ENCODE peak calls at places on chromosome 22, in seven cellular contexts. One of them, this sample, is unnamed.

GRCh38 chr22:33438273-33438672 is 380.1 kb upstream of the SYN3 start:
- DNase-seq in caudate nucleus: peak; percentile 74
- DNase-seq in stimulated activated CD4-positive, alpha-beta T cell treated with anti-CD3 and anti-CD28 coated beads, Interleukin-15, amount 100 ng/mL, for 1 hour: no peak
- DNase-seq in endothelial cell: no peak
- DNase-seq in glomerular endothelial cell: no peak
- DNase-seq in iPS-NIHi11: no peak
- DNase-seq in GM06990: no peak
- DNase-seq in this sample: peak; percentile 0

GRCh38 chr22:48104102-48104738 is 1341.8 kb downstream of the TBC1D22A start:
- DNase-seq in caudate nucleus: no peak
- DNase-seq in stimulated activated CD4-positive, alpha-beta T cell treated with anti-CD3 and anti-CD28 coated beads, Interleukin-15, amount 100 ng/mL, for 1 hour: no peak
- DNase-seq in endothelial cell: no peak
- DNase-seq in glomerular endothelial cell: no peak
- DNase-seq in iPS-NIHi11: no peak
- DNase-seq in GM06990: no peak
- DNase-seq in this sample: no peak

GRCh38 chr22:21681566-21682370 is 16.0 kb downstream of the PPIL2 start:
- DNase-seq in caudate nucleus: peak; percentile 73
- DNase-seq in stimulated activated CD4-positive, alpha-beta T cell treated with anti-CD3 and anti-CD28 coated beads, Interleukin-15, amount 100 ng/mL, for 1 hour: no peak
- DNase-seq in endothelial cell: no peak
- DNase-seq in glomerular endothelial cell: no peak
- DNase-seq in iPS-NIHi11: no peak
- DNase-seq in GM06990: no peak
- DNase-seq in this sample: no peak

GRCh38 chr22:29334696-29335344 is 19.3 kb upstream of the RASL10A start:
- DNase-seq in caudate nucleus: peak; percentile 25
- DNase-seq in stimulated activated CD4-positive, alpha-beta T cell treated with anti-CD3 and anti-CD28 coated beads, Interleukin-15, amount 100 ng/mL, for 1 hour: no peak
- DNase-seq in endothelial cell: no peak
- DNase-seq in glomerular endothelial cell: no peak
- DNase-seq in iPS-NIHi11: no peak
- DNase-seq in GM06990: no peak
- DNase-seq in this sample: no peak

GRCh38 chr22:24002849-24003248 is 2.4 kb downstream of the GSTT4 start:
- DNase-seq in caudate nucleus: no peak
- DNase-seq in stimulated activated CD4-positive, alpha-beta T cell treated with anti-CD3 and anti-CD28 coated beads, Interleukin-15, amount 100 ng/mL, for 1 hour: no peak
- DNase-seq in endothelial cell: no peak
- DNase-seq in glomerular endothelial cell: no peak
- DNase-seq in iPS-NIHi11: no peak
- DNase-seq in GM06990: no peak
- DNase-seq in this sample: no peak

GRCh38 chr22:38314140-38314991 is 2.9 kb downstream of the CSNK1E start:
- DNase-seq in caudate nucleus: no peak
- DNase-seq in stimulated activated CD4-positive, alpha-beta T cell treated with anti-CD3 and anti-CD28 coated beads, Interleukin-15, amount 100 ng/mL, for 1 hour: no peak
- DNase-seq in endothelial cell: no peak
- DNase-seq in glomerular endothelial cell: no peak
- DNase-seq in iPS-NIHi11: no peak
- DNase-seq in GM06990: peak; percentile 33
- DNase-seq in this sample: peak; percentile 73

GRCh38 chr22:26887456-26887855 is 230.1 kb downstream of the MIAT start:
- DNase-seq in caudate nucleus: no peak
- DNase-seq in stimulated activated CD4-positive, alpha-beta T cell treated with anti-CD3 and anti-CD28 coated beads, Interleukin-15, amount 100 ng/mL, for 1 hour: no peak
- DNase-seq in endothelial cell: no peak
- DNase-seq in glomerular endothelial cell: no peak
- DNase-seq in iPS-NIHi11: no peak
- DNase-seq in GM06990: no peak
- DNase-seq in this sample: peak; percentile 74

GRCh38 chr22:46861468-46861867 is 99.0 kb downstream of the TBC1D22A start:
- DNase-seq in caudate nucleus: no peak
- DNase-seq in stimulated activated CD4-positive, alpha-beta T cell treated with anti-CD3 and anti-CD28 coated beads, Interleukin-15, amount 100 ng/mL, for 1 hour: no peak
- DNase-seq in endothelial cell: no peak
- DNase-seq in glomerular endothelial cell: no peak
- DNase-seq in iPS-NIHi11: no peak
- DNase-seq in GM06990: no peak
- DNase-seq in this sample: no peak

GRCh38 chr22:44455151-44455962 is 42.7 kb downstream of the RTL6 start:
- DNase-seq in caudate nucleus: no peak
- DNase-seq in stimulated activated CD4-positive, alpha-beta T cell treated with anti-CD3 and anti-CD28 coated beads, Interleukin-15, amount 100 ng/mL, for 1 hour: peak; percentile 31
- DNase-seq in endothelial cell: no peak
- DNase-seq in glomerular endothelial cell: no peak
- DNase-seq in iPS-NIHi11: no peak
- DNase-seq in GM06990: peak; percentile 74
- DNase-seq in this sample: no peak

GRCh38 chr22:35630387-35630793 is 13.3 kb upstream of the MB start:
- DNase-seq in caudate nucleus: no peak
- DNase-seq in stimulated activated CD4-positive, alpha-beta T cell treated with anti-CD3 and anti-CD28 coated beads, Interleukin-15, amount 100 ng/mL, for 1 hour: no peak
- DNase-seq in endothelial cell: no peak
- DNase-seq in glomerular endothelial cell: no peak
- DNase-seq in iPS-NIHi11: peak; percentile 42
- DNase-seq in GM06990: no peak
- DNase-seq in this sample: peak; percentile 72

GRCh38 chr22:19708323-19709011 is 5.8 kb upstream of the SEPTIN5 start:
- DNase-seq in caudate nucleus: no peak
- DNase-seq in stimulated activated CD4-positive, alpha-beta T cell treated with anti-CD3 and anti-CD28 coated beads, Interleukin-15, amount 100 ng/mL, for 1 hour: no peak
- DNase-seq in endothelial cell: no peak
- DNase-seq in glomerular endothelial cell: no peak
- DNase-seq in iPS-NIHi11: peak; percentile 2
- DNase-seq in GM06990: no peak
- DNase-seq in this sample: no peak

GRCh38 chr22:27892811-27893210 is 26.2 kb downstream of the PITPNB start:
- DNase-seq in caudate nucleus: no peak
- DNase-seq in stimulated activated CD4-positive, alpha-beta T cell treated with anti-CD3 and anti-CD28 coated beads, Interleukin-15, amount 100 ng/mL, for 1 hour: no peak
- DNase-seq in endothelial cell: no peak
- DNase-seq in glomerular endothelial cell: no peak
- DNase-seq in iPS-NIHi11: no peak
- DNase-seq in GM06990: no peak
- DNase-seq in this sample: no peak

GRCh38 chr22:26106412-26106811 is 62.9 kb upstream of the SEZ6L start:
- DNase-seq in caudate nucleus: no peak
- DNase-seq in stimulated activated CD4-positive, alpha-beta T cell treated with anti-CD3 and anti-CD28 coated beads, Interleukin-15, amount 100 ng/mL, for 1 hour: no peak
- DNase-seq in endothelial cell: no peak
- DNase-seq in glomerular endothelial cell: no peak
- DNase-seq in iPS-NIHi11: no peak
- DNase-seq in GM06990: no peak
- DNase-seq in this sample: no peak

GRCh38 chr22:43862882-43863202 is 529 bp upstream of the SULT4A1 start:
- DNase-seq in caudate nucleus: no peak
- DNase-seq in stimulated activated CD4-positive, alpha-beta T cell treated with anti-CD3 and anti-CD28 coated beads, Interleukin-15, amount 100 ng/mL, for 1 hour: no peak
- DNase-seq in endothelial cell: no peak
- DNase-seq in glomerular endothelial cell: no peak
- DNase-seq in iPS-NIHi11: no peak
- DNase-seq in GM06990: no peak
- DNase-seq in this sample: no peak

GRCh38 chr22:32650553-32651345 is 150.8 kb upstream of the TIMP3 start:
- DNase-seq in caudate nucleus: no peak
- DNase-seq in stimulated activated CD4-positive, alpha-beta T cell treated with anti-CD3 and anti-CD28 coated beads, Interleukin-15, amount 100 ng/mL, for 1 hour: no peak
- DNase-seq in endothelial cell: no peak
- DNase-seq in glomerular endothelial cell: no peak
- DNase-seq in iPS-NIHi11: no peak
- DNase-seq in GM06990: no peak
- DNase-seq in this sample: peak; percentile 60

GRCh38 chr22:18970948-18971315 is 34.8 kb upstream of the PRODH start:
- DNase-seq in caudate nucleus: no peak
- DNase-seq in stimulated activated CD4-positive, alpha-beta T cell treated with anti-CD3 and anti-CD28 coated beads, Interleukin-15, amount 100 ng/mL, for 1 hour: no peak
- DNase-seq in endothelial cell: no peak
- DNase-seq in glomerular endothelial cell: no peak
- DNase-seq in iPS-NIHi11: no peak
- DNase-seq in GM06990: no peak
- DNase-seq in this sample: no peak

GRCh38 chr22:31676700-31677099 is 14.7 kb upstream of the PISD start:
- DNase-seq in caudate nucleus: peak; percentile 96
- DNase-seq in stimulated activated CD4-positive, alpha-beta T cell treated with anti-CD3 and anti-CD28 coated beads, Interleukin-15, amount 100 ng/mL, for 1 hour: peak; percentile 86
- DNase-seq in endothelial cell: peak; percentile 56
- DNase-seq in glomerular endothelial cell: peak; percentile 65
- DNase-seq in iPS-NIHi11: peak; percentile 96
- DNase-seq in GM06990: peak; percentile 89
- DNase-seq in this sample: peak; percentile 93